ENCODE peak calls at places on chromosomes 1 and 21, in five cellular contexts. U, C, R, W and B are unnamed samples.

GRCh38 chr1:228031276-228031995 is 24.6 kb downstream of the WNT3A start:
- DNase-seq in C (no peak), W (no peak), R (no peak), U (no peak), B (no peak)

GRCh38 chr1:165324050-165324449 is 32.5 kb downstream of the LMX1A start:
- DNase-seq in U (no peak), C (no peak), W (no peak), R (no peak), B (no peak)

GRCh38 chr1:110771245-110772022 is 96.7 kb upstream of the KCNA3 start:
- DNase-seq in U (peak), R (no peak), C (no peak), W (no peak), B (no peak)

GRCh38 chr21:39125752-39126485 is 57.3 kb downstream of the PSMG1 start:
- DNase-seq in W (no peak), U (peak), C (no peak), R (no peak), B (peak)

GRCh38 chr1:17544951-17545350 is 5.5 kb downstream of the ARHGEF10L start:
- DNase-seq in C (no peak), U (no peak), R (no peak), W (no peak), B (no peak)

GRCh38 chr1:40861227-40862003 is 748 bp downstream of the CITED4 start:
- DNase-seq in C (no peak), U (no peak), W (peak), R (peak), B (peak)

GRCh38 chr1:78672428-78672827 is 22.8 kb downstream of the IFI44 start:
- DNase-seq in W (no peak), C (no peak), U (no peak), R (no peak), B (no peak)

GRCh38 chr1:162910161-162910560 is 49.2 kb upstream of the CCDC190 start:
- DNase-seq in W (no peak), C (no peak), U (no peak), R (no peak), B (no peak)

GRCh38 chr1:26705788-26706237 is 10.0 kb downstream of the ARID1A start:
- DNase-seq in C (no peak), U (peak), R (no peak), W (no peak), B (peak)

GRCh38 chr21:46581780-46582307 is 23.0 kb downstream of the S100B start:
- DNase-seq in U (no peak), W (no peak), C (no peak), R (no peak), B (no peak)

GRCh38 chr1:151720190-151720953 is 950 bp upstream of the RIIAD1 start:
- DNase-seq in R (no peak), W (no peak), C (no peak), U (no peak), B (no peak)

GRCh38 chr21:45533731-45534571 is 8.3 kb downstream of the SLC19A1 start:
- DNase-seq in R (no peak), U (no peak), C (no peak), W (peak), B (no peak)

GRCh38 chr1:198007687-198008627 is 90.8 kb downstream of the LHX9 start:
- DNase-seq in U (no peak), R (no peak), W (no peak), C (no peak), B (no peak)

GRCh38 chr1:32798679-32799416 is 18.3 kb downstream of the YARS1 start:
- DNase-seq in C (no peak), W (no peak), R (no peak), U (peak), B (no peak)

GRCh38 chr1:40784771-40785151 is 1.2 kb downstream of the KCNQ4 start:
- DNase-seq in U (no peak), R (no peak), C (no peak), W (no peak), B (no peak)

GRCh38 chr1:45023663-45024062 is 11.6 kb downstream of the UROD start:
- DNase-seq in U (no peak), R (no peak), W (no peak), C (no peak), B (no peak)

GRCh38 chr1:52920791-52921291 is 699 bp downstream of the ECHDC2 start:
- DNase-seq in W (no peak), C (no peak), U (peak), R (no peak), B (peak)

GRCh38 chr21:35559128-35559831 is 501.0 kb downstream of the SETD4 start:
- DNase-seq in R (no peak), U (no peak), W (peak), C (no peak), B (no peak)

GRCh38 chr1:36781098-36781497 is 253.2 kb downstream of the GRIK3 start:
- DNase-seq in C (peak), W (no peak), R (no peak), U (no peak), B (no peak)

GRCh38 chr1:155277070-155277895 is at the start of gene HCN3:
- DNase-seq in C (peak), R (peak), U (peak), W (peak), B (peak)

GRCh38 chr1:1061682-1062363 is 12.3 kb downstream of the RNF223 start:
- DNase-seq in W (no peak), C (no peak), U (peak), R (no peak), B (peak)

GRCh38 chr1:4140821-4141220 is 240.7 kb upstream of the C1orf174 start:
- DNase-seq in W (peak), R (no peak), C (no peak), U (no peak), B (no peak)

GRCh38 chr1:168172250-168172915 is 6.4 kb upstream of the TIPRL start:
- DNase-seq in W (no peak), U (no peak), R (no peak), C (no peak), B (no peak)

GRCh38 chr1:39926820-39927219 is 25.1 kb upstream of the MYCL start:
- DNase-seq in U (no peak), W (no peak), R (no peak), C (no peak), B (no peak)

GRCh38 chr1:187763465-187763864 is 934.7 kb downstream of the PLA2G4A start:
- DNase-seq in R (no peak), U (no peak), W (no peak), C (no peak), B (no peak)

GRCh38 chr1:172401907-172402306 is 18.6 kb upstream of the C1orf105 start:
- DNase-seq in R (no peak), U (peak), C (no peak), W (no peak), B (no peak)

GRCh38 chr1:154483941-154484803 is 17.8 kb upstream of the TDRD10 start:
- DNase-seq in C (no peak), W (no peak), U (peak), R (no peak), B (peak)

GRCh38 chr1:193036337-193037047 is 22.7 kb downstream of the UCHL5 start:
- DNase-seq in U (no peak), R (no peak), W (no peak), C (no peak), B (peak)

GRCh38 chr1:26702680-26703038 is 6.8 kb downstream of the ARID1A start:
- DNase-seq in W (no peak), R (no peak), U (no peak), C (no peak), B (no peak)